ENCODE peak calls at places on chromosomes 1 and 21, in seven cellular contexts. M is HCT116, F is endothelial cell of umbilical vein, V is prostate gland, Y is suprapubic skin, J is GM12878, S is transverse colon. Z is an unnamed sample.

GRCh38 chr1:14980801-14981200 is 172.7 kb upstream of the TMEM51 start:
- DNase-seq in M (no peak), F (no peak), V (no peak), Y (no peak), J (no peak), S (no peak), Z (no peak)

GRCh38 chr1:84298336-84298687 is 3.2 kb upstream of the SAMD13 start:
- DNase-seq in M (no peak), F (peak), V (peak), Y (peak), J (no peak), S (peak), Z (peak)

GRCh38 chr1:172882791-172883386 is 167.9 kb downstream of the TNFSF18 start:
- DNase-seq in M (no peak), F (no peak), V (no peak), Y (no peak), J (no peak), S (no peak), Z (no peak)

GRCh38 chr21:44817506-44817880 is 369 bp downstream of the SUMO3 start:
- DNase-seq in M (peak), F (peak), V (peak), Y (peak), J (no peak), S (peak), Z (peak)

GRCh38 chr1:102045752-102046151 is 49.0 kb upstream of the OLFM3 start:
- DNase-seq in M (no peak), F (no peak), V (no peak), Y (no peak), J (no peak), S (peak), Z (no peak)

GRCh38 chr1:246142320-246142893 is 364.7 kb downstream of the SMYD3 start:
- DNase-seq in M (peak), F (peak), V (no peak), Y (no peak), J (no peak), S (no peak), Z (no peak)

GRCh38 chr1:88697503-88697902 is 13.4 kb downstream of the PKN2 start:
- DNase-seq in M (no peak), F (no peak), V (no peak), Y (no peak), J (no peak), S (no peak), Z (no peak)

GRCh38 chr1:6145864-6146410 is 34.2 kb downstream of the CHD5 start:
- DNase-seq in M (no peak), F (no peak), V (no peak), Y (no peak), J (no peak), S (no peak), Z (no peak)

GRCh38 chr1:65395887-65396612 is 24.4 kb upstream of the LEPR start:
- DNase-seq in M (no peak), F (no peak), V (no peak), Y (no peak), J (no peak), S (no peak), Z (no peak)

GRCh38 chr1:119587328-119587727 is 60.7 kb downstream of the ZNF697 start:
- DNase-seq in M (no peak), F (peak), V (no peak), Y (no peak), J (no peak), S (no peak), Z (no peak)

GRCh38 chr1:11761988-11762406 is at the start of gene C1orf167:
- DNase-seq in M (no peak), F (no peak), V (no peak), Y (no peak), J (no peak), S (no peak), Z (no peak)

GRCh38 chr1:156894711-156895407 is 1.3 kb downstream of the PEAR1 start:
- DNase-seq in M (no peak), F (peak), V (no peak), Y (no peak), J (no peak), S (no peak), Z (no peak)

GRCh38 chr1:172883844-172884243 is 166.9 kb downstream of the TNFSF18 start:
- DNase-seq in M (no peak), F (no peak), V (no peak), Y (no peak), J (no peak), S (no peak), Z (no peak)

GRCh38 chr1:89808429-89809117 is 12.3 kb upstream of the LRRC8D start:
- DNase-seq in M (no peak), F (no peak), V (no peak), Y (no peak), J (no peak), S (no peak), Z (no peak)

GRCh38 chr1:93672069-93672468 is 9.6 kb downstream of the BCAR3 start:
- DNase-seq in M (no peak), F (peak), V (no peak), Y (no peak), J (no peak), S (peak), Z (no peak)

GRCh38 chr1:108034396-108034795 is 69.4 kb upstream of the VAV3 start:
- DNase-seq in M (no peak), F (no peak), V (peak), Y (no peak), J (no peak), S (no peak), Z (no peak)

GRCh38 chr1:228141082-228141870 is 1.2 kb downstream of the GUK1 start:
- DNase-seq in M (no peak), F (peak), V (no peak), Y (peak), J (no peak), S (peak), Z (peak)

GRCh38 chr21:42696026-42696380 is 42.6 kb downstream of the PDE9A start:
- DNase-seq in M (no peak), F (no peak), V (no peak), Y (peak), J (no peak), S (no peak), Z (peak)

GRCh38 chr1:77308889-77309621 is 27.2 kb downstream of the AK5 start:
- DNase-seq in M (no peak), F (no peak), V (no peak), Y (no peak), J (no peak), S (no peak), Z (no peak)

GRCh38 chr1:186876436-186876835 is 47.7 kb downstream of the PLA2G4A start:
- DNase-seq in M (no peak), F (no peak), V (no peak), Y (no peak), J (no peak), S (peak), Z (no peak)

GRCh38 chr1:184698001-184698400 is 56.7 kb downstream of the EDEM3 start:
- DNase-seq in M (no peak), F (no peak), V (no peak), Y (no peak), J (no peak), S (no peak), Z (no peak)

GRCh38 chr1:11706292-11706691 is 14.8 kb downstream of the DRAXIN start:
- DNase-seq in M (no peak), F (no peak), V (no peak), Y (no peak), J (no peak), S (no peak), Z (no peak)

GRCh38 chr1:183567584-183567983 is 22.7 kb downstream of the NCF2 start:
- DNase-seq in M (no peak), F (no peak), V (no peak), Y (no peak), J (peak), S (peak), Z (peak)

GRCh38 chr1:176178316-176178715 is 28.8 kb downstream of the COP1 start:
- DNase-seq in M (no peak), F (no peak), V (no peak), Y (no peak), J (no peak), S (no peak), Z (no peak)

GRCh38 chr1:198072177-198072576 is 84.6 kb upstream of the NEK7 start:
- DNase-seq in M (no peak), F (peak), V (no peak), Y (no peak), J (no peak), S (no peak), Z (no peak)

GRCh38 chr1:161844696-161845095 is 78.6 kb downstream of the ATF6 start:
- DNase-seq in M (no peak), F (no peak), V (no peak), Y (no peak), J (no peak), S (no peak), Z (no peak)

GRCh38 chr1:104064391-104064790 is 314.7 kb downstream of the AMY1C start:
- DNase-seq in M (no peak), F (no peak), V (no peak), Y (no peak), J (no peak), S (no peak), Z (no peak)

GRCh38 chr1:68120136-68120791 is 69.8 kb upstream of the DIRAS3 start:
- DNase-seq in M (peak), F (peak), V (peak), Y (no peak), J (peak), S (peak), Z (no peak)

GRCh38 chr1:85200870-85201339 is at the start of gene SYDE2:
- DNase-seq in M (no peak), F (peak), V (peak), Y (peak), J (no peak), S (peak), Z (peak)

GRCh38 chr1:155307247-155307740 is 1.4 kb upstream of the FDPS start:
- DNase-seq in M (no peak), F (peak), V (no peak), Y (no peak), J (no peak), S (no peak), Z (no peak)

GRCh38 chr1:162756523-162756922 is 34.0 kb upstream of the HSD17B7 start:
- DNase-seq in M (no peak), F (peak), V (no peak), Y (no peak), J (no peak), S (no peak), Z (no peak)

GRCh38 chr1:59083946-59084865 is 212.7 kb upstream of the FGGY start:
- DNase-seq in M (no peak), F (peak), V (no peak), Y (no peak), J (no peak), S (no peak), Z (no peak)

GRCh38 chr1:9536301-9536700 is 3.0 kb upstream of the SLC25A33 start:
- DNase-seq in M (no peak), F (no peak), V (no peak), Y (no peak), J (no peak), S (no peak), Z (no peak)

GRCh38 chr1:84988588-84988987 is 8.3 kb downstream of the MCOLN2 start:
- DNase-seq in M (no peak), F (no peak), V (no peak), Y (no peak), J (no peak), S (no peak), Z (no peak)

GRCh38 chr1:12595839-12596821 is 21.9 kb downstream of the DHRS3 start:
- DNase-seq in M (no peak), F (peak), V (peak), Y (peak), J (no peak), S (peak), Z (peak)

GRCh38 chr1:50973255-50973654 is 3.2 kb downstream of the CDKN2C start:
- DNase-seq in M (no peak), F (no peak), V (no peak), Y (no peak), J (no peak), S (no peak), Z (no peak)

GRCh38 chr21:33655591-33656221 is 13.4 kb downstream of the ITSN1 start:
- DNase-seq in M (peak), F (peak), V (no peak), Y (no peak), J (no peak), S (no peak), Z (no peak)

GRCh38 chr1:59999746-60000145 is 73.2 kb upstream of the CYP2J2 start:
- DNase-seq in M (no peak), F (no peak), V (no peak), Y (no peak), J (no peak), S (no peak), Z (no peak)

GRCh38 chr1:203069028-203069804 is 16.6 kb downstream of the MYOG start:
- DNase-seq in M (no peak), F (no peak), V (peak), Y (no peak), J (no peak), S (no peak), Z (no peak)

GRCh38 chr1:59530119-59530518 is 233.2 kb downstream of the FGGY start:
- DNase-seq in M (no peak), F (no peak), V (no peak), Y (no peak), J (no peak), S (no peak), Z (no peak)

GRCh38 chr1:83043192-83043591 is 955.7 kb downstream of the TTLL7 start:
- DNase-seq in M (no peak), F (no peak), V (no peak), Y (no peak), J (no peak), S (no peak), Z (no peak)
- TF ChIP-seq POLR2AphosphoS5 in M (no peak), F (no peak), V (no peak), Y (no peak), J (no peak), S (no peak), Z (no peak)

DNA sequence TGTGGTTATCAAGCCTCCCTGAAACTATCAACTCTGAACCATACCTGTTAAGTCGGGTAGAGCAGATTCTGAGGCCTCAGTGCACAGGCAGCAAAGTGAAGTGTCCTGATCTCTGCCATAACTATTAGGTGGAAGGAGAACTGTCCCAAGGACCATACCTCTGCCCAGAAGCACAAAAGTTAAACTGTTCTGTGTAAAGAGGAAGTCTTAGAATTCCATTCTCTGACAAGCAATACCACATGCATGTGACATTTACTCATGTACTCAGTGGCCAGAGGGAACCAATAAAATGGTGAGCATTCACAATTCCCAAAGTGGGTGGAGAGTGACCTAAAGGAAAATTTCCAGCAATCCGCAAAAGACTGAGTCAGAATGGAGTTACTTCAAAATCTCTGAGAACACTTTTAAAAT is 61.0 kb downstream of the TOR3A start:
- DNase-seq in M (peak), F (peak), V (no peak), Y (no peak), J (no peak), S (no peak), Z (no peak)
- H3K4me3 ChIP-seq in M (peak), F (peak), V (no peak), Y (peak), J (no peak), S (no peak), Z (no peak)

DNA sequence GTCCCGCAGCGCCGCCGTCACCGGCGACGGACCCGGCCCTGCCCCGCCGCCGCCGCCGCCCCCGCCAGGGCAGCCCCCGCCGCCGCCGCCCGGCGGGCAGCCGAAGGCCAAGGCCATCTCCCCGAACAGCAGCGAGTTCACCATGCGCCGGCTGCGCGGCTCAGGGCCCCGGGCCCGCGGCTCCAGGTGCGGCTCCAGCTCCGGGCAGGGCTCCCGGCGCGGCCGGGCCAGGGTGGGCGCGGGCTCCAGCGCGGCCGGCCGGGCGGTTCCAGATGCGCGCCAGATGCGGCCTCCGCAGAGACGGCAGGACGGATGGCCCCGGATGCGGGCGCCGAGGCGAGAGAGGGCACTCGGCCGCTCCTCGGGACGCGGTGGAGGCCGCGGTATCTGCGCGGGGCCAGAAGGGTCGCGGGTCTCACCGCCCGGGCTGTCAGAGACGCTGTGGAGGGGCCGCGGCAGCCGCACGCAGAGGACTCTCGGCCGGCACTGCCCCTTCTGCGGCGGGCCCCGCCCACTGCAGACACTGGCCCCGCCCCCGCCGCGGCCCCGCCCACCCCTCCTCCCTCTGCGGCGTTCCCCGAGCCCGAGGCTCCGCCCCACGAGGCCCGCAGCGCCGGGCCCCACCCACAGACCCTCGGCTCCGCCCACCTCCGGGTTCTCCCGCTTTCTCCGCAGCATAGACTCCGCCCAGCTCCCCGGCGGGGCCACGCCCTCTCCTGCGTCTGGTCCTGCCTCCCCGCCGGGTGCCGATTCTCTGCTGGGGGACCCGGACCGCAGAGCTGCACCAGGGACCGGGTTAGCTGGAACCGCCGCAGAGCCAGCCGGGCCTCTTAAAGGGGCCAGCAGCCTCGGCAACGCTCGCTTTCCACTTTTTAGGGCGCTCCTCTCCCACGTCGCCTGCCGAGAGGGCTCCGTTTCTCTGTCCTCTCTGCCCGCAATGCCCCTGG is at the start of gene IFFO2:
- DNase-seq in M (peak), F (peak), V (peak), Y (peak), J (peak), S (peak), Z (peak)
- TF ChIP-seq POLR2A in M (peak), F (peak), V (peak), Y (peak), J (peak), S (peak), Z (no peak)

GRCh38 chr1:21886486-21887215 is 50.5 kb downstream of the HSPG2 start:
- DNase-seq in M (no peak), F (no peak), V (no peak), Y (no peak), J (no peak), S (no peak), Z (no peak)

GRCh38 chr1:21885236-21886037 is 51.7 kb downstream of the HSPG2 start:
- DNase-seq in M (no peak), F (no peak), V (no peak), Y (no peak), J (no peak), S (no peak), Z (peak)

GRCh38 chr1:21887796-21888195 is 49.3 kb downstream of the HSPG2 start:
- DNase-seq in M (no peak), F (no peak), V (no peak), Y (no peak), J (no peak), S (no peak), Z (peak)

GRCh38 chr1:21888500-21888899 is 48.6 kb downstream of the HSPG2 start:
- DNase-seq in M (no peak), F (no peak), V (no peak), Y (no peak), J (no peak), S (no peak), Z (peak)

GRCh38 chr1:21887216-21887736 is 49.8 kb downstream of the HSPG2 start:
- DNase-seq in M (no peak), F (no peak), V (no peak), Y (no peak), J (no peak), S (no peak), Z (peak)
- TF ChIP-seq POLR2AphosphoS5 in M (no peak), F (no peak), V (no peak), Y (no peak), J (no peak), S (no peak), Z (no peak)

GRCh38 chr1:35623832-35624231 is 17.5 kb downstream of the PSMB2 start:
- DNase-seq in M (no peak), F (no peak), V (no peak), Y (no peak), J (no peak), S (no peak), Z (no peak)
- H3K4me3 ChIP-seq in M (no peak), F (no peak), V (no peak), Y (no peak), J (no peak), S (no peak), Z (no peak)

GRCh38 chr1:234610582-234611152 is 689 bp upstream of the IRF2BP2 start:
- DNase-seq in M (peak), F (peak), V (peak), Y (peak), J (peak), S (peak), Z (peak)

GRCh38 chr1:234612352-234613127 is 2.6 kb upstream of the IRF2BP2 start:
- DNase-seq in M (peak), F (peak), V (peak), Y (peak), J (peak), S (peak), Z (peak)

GRCh38 chr1:234611799-234612351 is 1.9 kb upstream of the IRF2BP2 start:
- DNase-seq in M (no peak), F (no peak), V (no peak), Y (peak), J (no peak), S (peak), Z (peak)

GRCh38 chr1:234610061-234610581 is at the start of gene IRF2BP2:
- DNase-seq in M (peak), F (peak), V (peak), Y (peak), J (no peak), S (peak), Z (peak)

GRCh38 chr1:234611153-234611798 is 1.3 kb upstream of the IRF2BP2 start:
- DNase-seq in M (peak), F (peak), V (peak), Y (no peak), J (peak), S (no peak), Z (no peak)
- TF ChIP-seq POLR2A in M (peak), F (no peak), V (no peak), Y (no peak), J (no peak), S (peak), Z (peak)

GRCh38 chr1:160621633-160622413 is 25.0 kb downstream of the SLAMF1 start:
- DNase-seq in M (no peak), F (no peak), V (no peak), Y (no peak), J (no peak), S (no peak), Z (no peak)
- TF ChIP-seq POLR2AphosphoS5 in M (no peak), F (no peak), V (no peak), Y (no peak), J (peak), S (no peak), Z (no peak)

GRCh38 chr1:26336477-26337205 is 17.3 kb downstream of the CRYBG2 start:
- DNase-seq in M (peak), F (no peak), V (peak), Y (peak), J (no peak), S (peak), Z (peak)
- H3K4me3 ChIP-seq in M (peak), F (peak), V (peak), Y (peak), J (peak), S (peak), Z (peak)

GRCh38 chr1:192003295-192004083 is 154.8 kb upstream of the RGS18 start:
- DNase-seq in M (no peak), F (no peak), V (no peak), Y (no peak), J (no peak), S (no peak), Z (no peak)
- TF ChIP-seq POLR2A in M (no peak), F (no peak), V (no peak), Y (no peak), J (no peak), S (no peak), Z (no peak)